ENCODE peak calls at places on chromosomes 13 and 19, in four cellular contexts. H, Z, R and J are unnamed samples.

GRCh38 chr19:42480335-42481095 is 37.8 kb upstream of the CXCL17 start:
- DNase-seq in H (peak; percentile 41), Z (peak; percentile 70), R (no peak), J (no peak)

GRCh38 chr19:7883796-7884570 is 4.3 kb upstream of the LRRC8E start:
- DNase-seq in H (no peak), Z (no peak), R (no peak), J (no peak)

GRCh38 chr13:52450012-52450792 is at the start of gene VPS36:
- DNase-seq in H (peak; percentile 97), Z (peak; percentile 96), R (peak; percentile 93), J (peak; percentile 72)

GRCh38 chr13:41597348-41598041 is 140.1 kb downstream of the RGCC start:
- DNase-seq in H (no peak), Z (peak; percentile 19), R (no peak), J (no peak)

GRCh38 chr13:23903906-23904280 is 6.6 kb upstream of the C1QTNF9B start:
- DNase-seq in H (no peak), Z (no peak), R (no peak), J (no peak)

GRCh38 chr19:584240-585001 is 5.3 kb upstream of the HCN2 start:
- DNase-seq in H (peak; percentile 67), Z (peak; percentile 37), R (peak; percentile 65), J (no peak)

GRCh38 chr19:5948697-5949564 is 29.0 kb downstream of the RANBP3 start:
- DNase-seq in H (no peak), Z (no peak), R (no peak), J (no peak)

GRCh38 chr13:33183431-33184130 is 102.0 kb downstream of the STARD13 start:
- DNase-seq in H (no peak), Z (no peak), R (no peak), J (no peak)

GRCh38 chr19:18590273-18591272 is 2.0 kb downstream of the REX1BD start:
- DNase-seq in H (peak; percentile 64), Z (no peak), R (no peak), J (no peak)

GRCh38 chr19:4474504-4475136 is 2.5 kb downstream of the HDGFL2 start:
- DNase-seq in H (peak; percentile 81), Z (peak; percentile 64), R (no peak), J (peak; percentile 15)

GRCh38 chr13:54183166-54183565 is 1154.6 kb downstream of the OLFM4 start:
- DNase-seq in H (no peak), Z (no peak), R (no peak), J (no peak)

GRCh38 chr19:8030906-8031305 is 21.7 kb upstream of the CCL25 start:
- DNase-seq in H (no peak), Z (no peak), R (no peak), J (no peak)

GRCh38 chr13:35723061-35723461 is 246.6 kb upstream of the MAB21L1 start:
- DNase-seq in H (no peak), Z (no peak), R (no peak), J (no peak)

GRCh38 chr13:72850959-72851677 is 69.2 kb downstream of the PIBF1 start:
- DNase-seq in H (no peak), Z (no peak), R (no peak), J (no peak)

GRCh38 chr13:27258637-27259377 is 7.4 kb downstream of the RPL21 start:
- DNase-seq in H (no peak), Z (no peak), R (no peak), J (no peak)